ENCODE peak calls at places on chromosomes 4 and X, in eight cellular contexts. One of them, this sample, is unnamed.

GRCh38 chrX:143788265-143788664 is 67.7 kb upstream of the SPANXN2 start:
- DNase-seq in Panc1: peak; percentile 2
- DNase-seq in spleen: no peak
- DNase-seq in stomach: no peak
- DNase-seq in GM12878: no peak
- DNase-seq in suprapubic skin: no peak
- DNase-seq in breast epithelium: no peak
- DNase-seq in GM23338: peak; percentile 1
- DNase-seq in this sample: no peak

GRCh38 chr4:22483551-22483981 is 32.3 kb downstream of the ADGRA3 start:
- DNase-seq in suprapubic skin: no peak
- DNase-seq in Panc1: no peak
- DNase-seq in GM12878: peak; percentile 38
- DNase-seq in breast epithelium: no peak
- DNase-seq in spleen: no peak
- DNase-seq in GM23338: no peak
- DNase-seq in stomach: no peak
- DNase-seq in this sample: no peak

GRCh38 chrX:3806630-3807029 is 93.2 kb upstream of the PRKX start:
- DNase-seq in GM23338: no peak
- DNase-seq in breast epithelium: no peak
- DNase-seq in stomach: no peak
- DNase-seq in GM12878: no peak
- DNase-seq in Panc1: no peak
- DNase-seq in spleen: no peak
- DNase-seq in suprapubic skin: no peak
- DNase-seq in this sample: no peak

GRCh38 chr4:121272526-121272925 is 108.3 kb downstream of the QRFPR start:
- DNase-seq in suprapubic skin: no peak
- DNase-seq in breast epithelium: no peak
- DNase-seq in stomach: no peak
- DNase-seq in Panc1: no peak
- DNase-seq in GM23338: no peak
- DNase-seq in spleen: no peak
- DNase-seq in GM12878: no peak
- DNase-seq in this sample: no peak

GRCh38 chr4:140237616-140238352 is 83.8 kb upstream of the MAML3 start:
- DNase-seq in stomach: peak; percentile 70
- DNase-seq in breast epithelium: peak; percentile 38
- DNase-seq in suprapubic skin: peak; percentile 88
- DNase-seq in GM12878: no peak
- DNase-seq in Panc1: no peak
- DNase-seq in GM23338: peak; percentile 89
- DNase-seq in spleen: peak; percentile 83
- DNase-seq in this sample: peak; percentile 89

GRCh38 chr4:73723029-73723428 is 17.3 kb upstream of the CXCL8 start:
- DNase-seq in stomach: no peak
- DNase-seq in GM12878: no peak
- DNase-seq in spleen: no peak
- DNase-seq in GM23338: no peak
- DNase-seq in breast epithelium: no peak
- DNase-seq in suprapubic skin: no peak
- DNase-seq in Panc1: no peak
- DNase-seq in this sample: peak; percentile 57

GRCh38 chr4:34108456-34108855 is 2135.9 kb downstream of the ARAP2 start:
- DNase-seq in Panc1: no peak
- DNase-seq in spleen: no peak
- DNase-seq in breast epithelium: no peak
- DNase-seq in GM12878: no peak
- DNase-seq in stomach: no peak
- DNase-seq in GM23338: no peak
- DNase-seq in suprapubic skin: no peak
- DNase-seq in this sample: no peak

GRCh38 chrX:104309169-104309568 is 54.4 kb upstream of the ESX1 start:
- DNase-seq in breast epithelium: no peak
- DNase-seq in spleen: no peak
- DNase-seq in Panc1: no peak
- DNase-seq in stomach: no peak
- DNase-seq in suprapubic skin: no peak
- DNase-seq in GM23338: peak; percentile 32
- DNase-seq in GM12878: no peak
- DNase-seq in this sample: no peak

GRCh38 chr4:141395246-141395830 is 174.6 kb downstream of the ZNF330 start:
- DNase-seq in GM23338: no peak
- DNase-seq in stomach: no peak
- DNase-seq in Panc1: no peak
- DNase-seq in breast epithelium: no peak
- DNase-seq in suprapubic skin: no peak
- DNase-seq in GM12878: no peak
- DNase-seq in spleen: no peak
- DNase-seq in this sample: no peak

GRCh38 chr4:168811207-168811606 is 198.8 kb downstream of the CBR4 start:
- DNase-seq in suprapubic skin: no peak
- DNase-seq in GM23338: no peak
- DNase-seq in Panc1: no peak
- DNase-seq in spleen: no peak
- DNase-seq in stomach: peak; percentile 37
- DNase-seq in breast epithelium: peak; percentile 52
- DNase-seq in GM12878: no peak
- DNase-seq in this sample: no peak

GRCh38 chrX:111041018-111041462 is 55.0 kb upstream of the PAK3 start:
- DNase-seq in suprapubic skin: no peak
- DNase-seq in breast epithelium: peak; percentile 17
- DNase-seq in GM12878: no peak
- DNase-seq in spleen: no peak
- DNase-seq in GM23338: peak; percentile 5
- DNase-seq in stomach: no peak
- DNase-seq in Panc1: no peak
- DNase-seq in this sample: no peak

GRCh38 chr4:17173300-17173699 is 274.9 kb upstream of the LDB2 start:
- DNase-seq in suprapubic skin: no peak
- DNase-seq in breast epithelium: no peak
- DNase-seq in stomach: no peak
- DNase-seq in GM23338: peak; percentile 74
- DNase-seq in spleen: no peak
- DNase-seq in GM12878: no peak
- DNase-seq in Panc1: no peak
- DNase-seq in this sample: no peak

GRCh38 chr4:93810340-93810992 is 18.1 kb upstream of the ATOH1 start:
- DNase-seq in Panc1: no peak
- DNase-seq in stomach: no peak
- DNase-seq in suprapubic skin: no peak
- DNase-seq in GM23338: no peak
- DNase-seq in GM12878: no peak
- DNase-seq in spleen: no peak
- DNase-seq in breast epithelium: no peak
- DNase-seq in this sample: no peak

GRCh38 chrX:11351375-11352295 is 58.4 kb downstream of the AMELX start:
- DNase-seq in GM12878: no peak
- DNase-seq in suprapubic skin: peak; percentile 55
- DNase-seq in spleen: peak; percentile 66
- DNase-seq in stomach: peak; percentile 40
- DNase-seq in breast epithelium: no peak
- DNase-seq in Panc1: no peak
- DNase-seq in GM23338: no peak
- DNase-seq in this sample: no peak

GRCh38 chr4:7189475-7190277 is 2.7 kb upstream of the SORCS2 start:
- DNase-seq in GM23338: no peak
- DNase-seq in Panc1: no peak
- DNase-seq in GM12878: no peak
- DNase-seq in spleen: no peak
- DNase-seq in breast epithelium: no peak
- DNase-seq in stomach: no peak
- DNase-seq in suprapubic skin: peak; percentile 45
- DNase-seq in this sample: no peak

GRCh38 chr4:153222162-153222789 is 18.0 kb downstream of the TRIM2 start:
- DNase-seq in Panc1: no peak
- DNase-seq in spleen: no peak
- DNase-seq in GM23338: peak; percentile 84
- DNase-seq in breast epithelium: peak; percentile 56
- DNase-seq in suprapubic skin: peak; percentile 83
- DNase-seq in GM12878: no peak
- DNase-seq in stomach: peak; percentile 64
- DNase-seq in this sample: peak; percentile 82

GRCh38 chr4:182240161-182241130 is 2.8 kb upstream of the TENM3 start:
- DNase-seq in breast epithelium: no peak
- DNase-seq in suprapubic skin: no peak
- DNase-seq in Panc1: no peak
- DNase-seq in GM23338: peak; percentile 43
- DNase-seq in GM12878: no peak
- DNase-seq in stomach: no peak
- DNase-seq in spleen: no peak
- DNase-seq in this sample: no peak

DNA sequence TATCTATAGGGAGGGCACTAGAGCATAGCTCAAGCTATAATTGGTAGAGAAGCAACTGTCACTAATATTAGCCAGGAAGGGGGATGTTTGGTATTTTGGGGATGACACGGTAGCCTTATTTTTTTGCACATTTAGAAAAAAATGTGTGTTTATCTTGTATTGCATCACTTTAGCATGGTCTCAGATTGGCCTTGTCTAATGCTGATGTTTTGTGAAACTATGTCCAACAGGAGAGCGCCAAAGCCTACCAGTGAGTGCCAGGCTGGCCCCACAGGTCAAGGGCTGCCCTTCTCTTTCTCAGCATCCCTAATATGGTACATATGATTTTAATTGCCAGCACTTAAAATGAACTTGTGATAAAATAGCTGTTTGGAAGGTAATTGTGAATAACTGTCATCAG is 24.8 kb upstream of the WDR19 start:
- DNase-seq in spleen: no peak
- DNase-seq in breast epithelium: no peak
- DNase-seq in GM23338: no peak
- DNase-seq in suprapubic skin: no peak
- DNase-seq in Panc1: no peak
- DNase-seq in GM12878: no peak
- DNase-seq in stomach: no peak
- DNase-seq in this sample: no peak
- TF ChIP-seq POLR2AphosphoS5 in spleen: no peak
- TF ChIP-seq POLR2AphosphoS5 in breast epithelium: no peak
- TF ChIP-seq POLR2AphosphoS5 in GM23338: no peak
- TF ChIP-seq POLR2AphosphoS5 in suprapubic skin: no peak
- TF ChIP-seq POLR2AphosphoS5 in Panc1: no peak
- TF ChIP-seq POLR2AphosphoS5 in GM12878: no peak
- TF ChIP-seq POLR2AphosphoS5 in stomach: no peak
- TF ChIP-seq POLR2AphosphoS5 in this sample: no peak

GRCh38 chr4:185145572-185145971 is 2.5 kb downstream of the SLC25A4 start:
- DNase-seq in Panc1: no peak
- DNase-seq in GM23338: no peak
- DNase-seq in breast epithelium: no peak
- DNase-seq in suprapubic skin: no peak
- DNase-seq in spleen: no peak
- DNase-seq in GM12878: no peak
- DNase-seq in stomach: no peak
- DNase-seq in this sample: no peak
- TF ChIP-seq POLR2AphosphoS5 in Panc1: no peak
- TF ChIP-seq POLR2AphosphoS5 in GM23338: no peak
- TF ChIP-seq POLR2AphosphoS5 in breast epithelium: no peak
- TF ChIP-seq POLR2AphosphoS5 in suprapubic skin: no peak
- TF ChIP-seq POLR2AphosphoS5 in spleen: peak; percentile 48
- TF ChIP-seq POLR2AphosphoS5 in GM12878: no peak
- TF ChIP-seq POLR2AphosphoS5 in stomach: peak; percentile 8
- TF ChIP-seq POLR2AphosphoS5 in this sample: no peak

GRCh38 chr4:108833041-108833440 is 70.2 kb upstream of the ETNPPL start:
- DNase-seq in spleen: no peak
- DNase-seq in suprapubic skin: no peak
- DNase-seq in GM12878: no peak
- DNase-seq in Panc1: no peak
- DNase-seq in breast epithelium: no peak
- DNase-seq in GM23338: no peak
- DNase-seq in stomach: no peak
- DNase-seq in this sample: no peak

GRCh38 chr4:108828620-108829019 is 65.8 kb upstream of the ETNPPL start:
- DNase-seq in GM12878: no peak
- DNase-seq in spleen: no peak
- DNase-seq in suprapubic skin: no peak
- DNase-seq in stomach: no peak
- DNase-seq in GM23338: no peak
- DNase-seq in breast epithelium: no peak
- DNase-seq in Panc1: no peak
- DNase-seq in this sample: peak; percentile 7

GRCh38 chr4:108829981-108830492 is 67.2 kb upstream of the ETNPPL start:
- DNase-seq in spleen: no peak
- DNase-seq in breast epithelium: no peak
- DNase-seq in GM23338: no peak
- DNase-seq in GM12878: no peak
- DNase-seq in suprapubic skin: no peak
- DNase-seq in Panc1: no peak
- DNase-seq in stomach: no peak
- DNase-seq in this sample: no peak

GRCh38 chr4:108834167-108834566 is 71.3 kb upstream of the ETNPPL start:
- DNase-seq in GM23338: no peak
- DNase-seq in stomach: no peak
- DNase-seq in GM12878: no peak
- DNase-seq in suprapubic skin: no peak
- DNase-seq in spleen: no peak
- DNase-seq in Panc1: no peak
- DNase-seq in breast epithelium: no peak
- DNase-seq in this sample: no peak

GRCh38 chr4:108830509-108831244 is 67.8 kb upstream of the ETNPPL start:
- DNase-seq in GM12878: no peak
- DNase-seq in suprapubic skin: no peak
- DNase-seq in Panc1: no peak
- DNase-seq in GM23338: no peak
- DNase-seq in breast epithelium: no peak
- DNase-seq in spleen: no peak
- DNase-seq in stomach: peak; percentile 61
- DNase-seq in this sample: no peak
- TF ChIP-seq POLR2AphosphoS5 in GM12878: no peak
- TF ChIP-seq POLR2AphosphoS5 in suprapubic skin: no peak
- TF ChIP-seq POLR2AphosphoS5 in Panc1: no peak
- TF ChIP-seq POLR2AphosphoS5 in GM23338: no peak
- TF ChIP-seq POLR2AphosphoS5 in breast epithelium: no peak
- TF ChIP-seq POLR2AphosphoS5 in spleen: no peak
- TF ChIP-seq POLR2AphosphoS5 in stomach: no peak
- TF ChIP-seq POLR2AphosphoS5 in this sample: no peak

DNA sequence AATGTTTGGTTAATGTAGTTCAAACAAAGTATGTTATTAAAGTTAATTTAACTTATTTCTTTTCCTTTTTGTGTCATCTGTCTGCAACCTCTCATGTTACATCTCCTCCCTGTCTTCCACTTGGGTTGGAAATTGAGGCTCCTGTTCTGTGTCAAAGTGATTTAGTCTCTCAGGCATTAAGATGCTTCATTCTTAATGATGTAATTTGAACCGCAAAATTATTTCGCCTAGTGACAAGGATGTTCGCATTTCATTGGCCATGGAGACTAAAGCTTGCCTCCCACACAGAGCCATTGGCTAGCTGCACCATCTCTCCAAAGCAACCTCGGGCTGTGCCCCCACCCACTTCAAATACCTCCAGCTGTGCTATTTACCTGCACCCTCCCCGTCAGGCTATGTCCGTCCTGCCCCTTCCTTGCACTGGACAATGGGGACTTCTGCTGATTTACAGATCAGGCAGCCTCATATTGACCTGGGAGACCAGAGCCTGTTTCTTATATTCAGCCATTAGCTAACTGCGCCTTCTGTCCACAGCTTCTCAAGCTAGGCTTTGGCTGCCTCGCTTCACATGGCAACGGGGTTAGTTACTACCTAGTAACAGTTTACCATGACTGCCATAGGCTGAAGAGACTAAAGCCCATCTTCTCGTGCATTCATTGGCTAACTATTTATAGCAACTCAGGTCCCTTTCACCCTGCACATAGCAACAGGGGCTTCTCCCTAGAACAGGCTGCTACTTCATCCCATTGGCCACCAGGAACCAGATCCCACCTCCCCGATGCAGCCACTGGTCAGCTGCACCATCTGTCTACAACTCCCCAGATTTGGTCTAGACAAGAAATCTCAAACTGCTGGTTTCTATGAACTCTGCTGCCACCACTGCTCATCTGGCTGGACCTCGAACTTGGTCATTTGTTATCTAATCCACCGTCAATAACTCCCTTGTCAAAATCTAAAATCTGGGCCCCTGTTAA is 8.6 kb upstream of the ZNF157 start:
- DNase-seq in GM23338: peak; percentile 95
- DNase-seq in suprapubic skin: no peak
- DNase-seq in breast epithelium: peak; percentile 73
- DNase-seq in stomach: peak; percentile 61
- DNase-seq in spleen: peak; percentile 88
- DNase-seq in GM12878: peak; percentile 96
- DNase-seq in Panc1: no peak
- DNase-seq in this sample: peak; percentile 93
- TF ChIP-seq POLR2AphosphoS5 in GM23338: no peak
- TF ChIP-seq POLR2AphosphoS5 in suprapubic skin: no peak
- TF ChIP-seq POLR2AphosphoS5 in breast epithelium: no peak
- TF ChIP-seq POLR2AphosphoS5 in stomach: no peak
- TF ChIP-seq POLR2AphosphoS5 in spleen: peak; percentile 52
- TF ChIP-seq POLR2AphosphoS5 in GM12878: no peak
- TF ChIP-seq POLR2AphosphoS5 in Panc1: no peak
- TF ChIP-seq POLR2AphosphoS5 in this sample: no peak

This sample was measured in endothelial cell of umbilical vein.